ENCODE peak calls at places on chromosomes 7 and 10, in five cellular contexts. A, T, F, P and Q are unnamed samples.

GRCh38 chr7:148303295-148304013 is 287.1 kb upstream of the C7orf33 start:
- DNase-seq in P (peak), T (no peak), F (peak), A (peak), Q (peak)

GRCh38 chr10:1243486-1244182 is 187.4 kb downstream of the WDR37 start:
- DNase-seq in A (no peak), F (no peak), T (no peak), P (no peak), Q (no peak)

GRCh38 chr10:80540644-80541143 is 3.0 kb downstream of the SH2D4B start:
- DNase-seq in P (no peak), T (peak), F (peak), A (no peak), Q (no peak)

GRCh38 chr10:49661291-49661856 is 18.1 kb upstream of the C10orf53 start:
- DNase-seq in F (no peak), P (no peak), T (no peak), A (no peak), Q (no peak)

GRCh38 chr10:96850825-96851224 is 18.7 kb downstream of the LCOR start:
- DNase-seq in P (peak), A (no peak), T (no peak), F (no peak), Q (no peak)

GRCh38 chr7:116706668-116707126 is 34.7 kb downstream of the MET start:
- DNase-seq in F (no peak), P (peak), A (no peak), T (no peak), Q (no peak)

GRCh38 chr10:60914676-60915075 is 29.3 kb downstream of the RHOBTB1 start:
- DNase-seq in T (no peak), P (peak), F (no peak), A (peak), Q (peak)

GRCh38 chr10:87675396-87676376 is 16.0 kb downstream of the PAPSS2 start:
- DNase-seq in F (no peak), P (peak), A (no peak), T (no peak), Q (no peak)

GRCh38 chr10:22244001-22244400 is 26.2 kb upstream of the EBLN1 start:
- DNase-seq in P (no peak), F (no peak), T (no peak), A (no peak), Q (no peak)

GRCh38 chr7:18352339-18353255 is 143.0 kb upstream of the HDAC9 start:
- DNase-seq in F (no peak), T (peak), P (peak), A (no peak), Q (no peak)

GRCh38 chr10:111338035-111338434 is 261.2 kb downstream of the ADRA2A start:
- DNase-seq in T (no peak), P (no peak), A (no peak), F (no peak), Q (no peak)

GRCh38 chr10:74453151-74453550 is 302.1 kb downstream of the ADK start:
- DNase-seq in A (no peak), F (no peak), P (no peak), T (no peak), Q (no peak)

GRCh38 chr10:69496352-69497234 is 45.3 kb downstream of the TSPAN15 start:
- DNase-seq in T (no peak), A (peak), F (peak), P (no peak), Q (no peak)

GRCh38 chr10:117804470-117805011 is 242.2 kb downstream of the RAB11FIP2 start:
- DNase-seq in T (peak), A (no peak), F (peak), P (no peak), Q (no peak)

GRCh38 chr7:97116308-97116707 is 1.2 kb upstream of the SDHAF3 start:
- DNase-seq in F (no peak), A (no peak), P (no peak), T (peak), Q (no peak)

GRCh38 chr10:116030576-116030975 is 242.4 kb downstream of the GFRA1 start:
- DNase-seq in F (no peak), T (no peak), P (no peak), A (no peak), Q (no peak)

GRCh38 chr7:16298221-16298620 is 123.1 kb downstream of the CRPPA start:
- DNase-seq in T (no peak), A (no peak), F (no peak), P (no peak), Q (no peak)

GRCh38 chr7:46569117-46569433 is 648.0 kb upstream of the IGFBP3 start:
- DNase-seq in A (no peak), P (no peak), T (no peak), F (no peak), Q (no peak)

GRCh38 chr7:50610521-50611277 is 45.5 kb upstream of the DDC start:
- DNase-seq in T (no peak), F (no peak), P (peak), A (no peak), Q (no peak)

GRCh38 chr7:40230086-40230485 is 95.3 kb downstream of the SUGCT start:
- DNase-seq in P (peak), A (no peak), F (no peak), T (no peak), Q (no peak)

GRCh38 chr7:150784120-150784736 is 15.9 kb downstream of the TMEM176B start:
- DNase-seq in T (peak), P (no peak), A (no peak), F (peak), Q (no peak)

GRCh38 chr10:35421553-35422178 is 85.4 kb downstream of the CCNY start:
- DNase-seq in T (no peak), A (peak), P (peak), F (no peak), Q (no peak)

GRCh38 chr10:72490951-72491350 is 134.9 kb downstream of the MICU1 start:
- DNase-seq in A (no peak), T (no peak), P (peak), F (no peak), Q (no peak)

GRCh38 chr10:7962592-7962991 is 91.9 kb upstream of the GATA3 start:
- DNase-seq in A (no peak), P (no peak), F (no peak), T (no peak), Q (no peak)

GRCh38 chr10:118307237-118307636 is 34.9 kb downstream of the FAM204A start:
- DNase-seq in A (no peak), F (no peak), P (no peak), T (no peak), Q (no peak)

GRCh38 chr7:156820445-156821063 is 72.4 kb downstream of the LMBR1 start:
- DNase-seq in A (no peak), T (peak), P (no peak), F (no peak), Q (no peak)
- TF ChIP-seq CTCF in A (peak), T (peak), P (peak), F (no peak), Q (no peak)

GRCh38 chr10:129960493-129961273 is 3.4 kb downstream of the EBF3 start:
- DNase-seq in P (peak), F (no peak), A (no peak), T (no peak), Q (no peak)

GRCh38 chr10:129958686-129959543 is 5.2 kb downstream of the EBF3 start:
- DNase-seq in T (no peak), A (peak), F (peak), P (no peak), Q (no peak)

GRCh38 chr10:129958118-129958685 is 5.9 kb downstream of the EBF3 start:
- DNase-seq in P (peak), A (peak), F (peak), T (no peak), Q (no peak)

GRCh38 chr10:129961274-129961839 is 2.7 kb downstream of the EBF3 start:
- DNase-seq in A (no peak), P (peak), F (peak), T (no peak), Q (no peak)

DNA sequence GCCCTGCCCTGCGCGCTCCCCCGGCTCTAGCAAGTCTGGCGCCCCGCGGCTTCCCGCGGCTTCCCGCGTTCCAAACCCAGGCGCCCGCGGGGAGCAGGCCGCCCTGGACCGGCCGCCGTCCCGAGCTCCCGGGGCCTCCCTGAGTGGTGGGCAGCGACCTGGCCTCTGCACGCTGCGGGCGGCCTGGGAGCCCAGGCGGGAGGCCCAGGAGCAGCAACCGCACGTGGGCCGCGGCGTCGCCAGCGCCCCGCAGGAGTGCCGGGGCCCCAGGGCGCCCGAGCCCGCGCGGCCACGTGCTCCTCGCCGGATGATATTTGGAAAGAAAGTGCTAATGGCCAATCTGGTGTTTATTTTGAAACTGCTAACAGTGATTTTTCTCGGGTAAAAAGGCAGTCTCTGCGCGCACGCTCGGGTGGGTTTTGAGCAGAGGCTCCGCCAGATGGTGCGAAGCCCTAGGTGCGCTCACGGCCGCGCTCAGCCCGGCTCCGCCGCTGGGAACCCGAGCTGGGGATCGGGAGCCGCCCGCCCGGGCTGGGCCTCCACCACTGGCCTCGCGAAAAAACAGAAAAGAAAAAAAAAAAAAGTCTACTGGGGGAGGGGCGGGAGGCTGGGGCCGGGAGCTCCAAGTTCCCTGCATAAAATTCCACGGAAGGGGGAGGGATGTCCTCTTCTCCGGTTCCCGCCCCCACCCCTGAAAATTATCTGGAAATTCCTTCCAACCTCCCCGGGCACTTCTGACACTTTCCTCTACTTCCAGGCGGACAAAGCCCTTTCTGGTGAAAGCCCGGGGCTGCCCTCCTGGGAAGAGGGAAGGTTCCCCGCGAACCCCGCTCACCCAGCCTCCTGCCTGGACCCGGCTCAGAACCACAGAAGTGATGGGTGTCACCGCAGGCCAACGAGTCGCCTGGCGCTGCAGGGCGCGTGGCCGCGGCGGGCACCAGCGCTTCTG is 4.3 kb downstream of the EBF3 start:
- DNase-seq in T (no peak), F (peak), A (peak), P (peak), Q (no peak)
- H3K4me3 ChIP-seq in T (no peak), F (no peak), A (peak), P (peak), Q (peak)

DNA sequence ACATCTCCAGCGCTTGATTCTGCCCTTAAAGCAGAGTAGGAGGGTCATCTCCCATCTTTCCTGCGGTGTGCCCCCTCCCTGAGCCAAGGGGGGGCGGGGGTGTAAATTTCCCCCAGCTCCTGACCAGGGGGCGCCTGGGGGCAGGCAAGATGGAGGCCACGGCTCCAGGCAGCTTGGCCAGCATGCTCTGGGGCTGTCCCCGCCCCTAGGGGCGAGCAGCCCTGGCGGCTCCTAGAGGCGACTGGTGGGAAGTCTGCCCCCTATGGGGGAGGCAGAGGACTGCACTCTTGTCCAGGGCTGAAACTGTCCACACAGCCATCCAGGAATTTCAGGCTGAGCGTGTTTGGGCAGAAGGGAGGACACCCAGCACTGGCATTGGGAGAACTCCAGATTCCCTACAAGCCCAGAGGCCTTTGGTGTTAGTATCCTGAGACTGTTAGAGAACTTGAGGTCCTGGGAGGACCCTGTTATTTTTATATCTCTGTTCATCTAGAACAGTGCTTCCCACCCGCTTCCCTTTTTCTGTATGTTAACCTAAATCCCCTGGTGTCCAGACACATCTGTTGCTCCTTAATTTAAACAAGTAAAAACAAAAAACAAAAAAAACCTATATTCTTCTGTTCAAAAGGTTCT is 4.6 kb downstream of the STRA8 start:
- DNase-seq in F (peak), A (no peak), T (peak), P (no peak), Q (no peak)
- TF ChIP-seq CTCF in F (no peak), A (no peak), T (peak), P (peak), Q (no peak)

GRCh38 chr7:26193432-26194206 is 6.9 kb downstream of the HNRNPA2B1 start:
- DNase-seq in A (no peak), T (no peak), P (no peak), F (no peak), Q (no peak)

GRCh38 chr7:26197153-26198115 is 3.1 kb downstream of the HNRNPA2B1 start:
- DNase-seq in F (no peak), T (peak), A (no peak), P (no peak), Q (no peak)

GRCh38 chr7:26195867-26196266 is 4.7 kb downstream of the HNRNPA2B1 start:
- DNase-seq in T (no peak), F (no peak), A (no peak), P (no peak), Q (no peak)

GRCh38 chr7:26196305-26196704 is 4.2 kb downstream of the HNRNPA2B1 start:
- DNase-seq in A (no peak), T (no peak), F (no peak), P (no peak), Q (no peak)

GRCh38 chr7:26195182-26195581 is 5.4 kb downstream of the HNRNPA2B1 start:
- DNase-seq in F (no peak), P (no peak), T (no peak), A (no peak), Q (no peak)
- H3K4me3 ChIP-seq in F (no peak), P (no peak), T (peak), A (no peak), Q (no peak)

GRCh38 chr7:47734287-47734948 is 152.5 kb upstream of the TNS3 start:
- DNase-seq in F (no peak), T (peak), P (no peak), A (no peak), Q (no peak)
- TF ChIP-seq CTCF in F (peak), T (no peak), P (no peak), A (no peak), Q (no peak)

DNA sequence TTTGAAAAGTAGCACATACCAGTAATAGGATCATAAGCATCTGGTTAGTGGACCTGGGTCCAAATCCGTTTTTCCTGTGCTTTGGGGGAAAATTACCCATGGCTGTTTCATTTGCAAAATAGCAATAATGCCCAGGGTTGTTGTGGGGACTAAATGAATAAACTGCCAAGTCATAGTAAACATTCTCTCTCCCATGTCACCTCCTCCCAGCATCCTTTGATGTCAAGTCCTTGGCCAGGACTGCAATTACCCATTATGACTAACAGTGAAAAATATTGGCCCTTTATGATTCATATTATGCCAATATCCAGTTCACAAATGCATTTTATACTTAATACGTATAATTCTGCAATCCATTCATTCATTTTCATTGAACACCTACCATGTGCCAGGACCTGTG is 23.0 kb downstream of the TOMM7 start:
- DNase-seq in F (no peak), T (no peak), A (no peak), P (no peak), Q (no peak)
- H3K4me3 ChIP-seq in F (no peak), T (no peak), A (no peak), P (no peak), Q (no peak)

DNA sequence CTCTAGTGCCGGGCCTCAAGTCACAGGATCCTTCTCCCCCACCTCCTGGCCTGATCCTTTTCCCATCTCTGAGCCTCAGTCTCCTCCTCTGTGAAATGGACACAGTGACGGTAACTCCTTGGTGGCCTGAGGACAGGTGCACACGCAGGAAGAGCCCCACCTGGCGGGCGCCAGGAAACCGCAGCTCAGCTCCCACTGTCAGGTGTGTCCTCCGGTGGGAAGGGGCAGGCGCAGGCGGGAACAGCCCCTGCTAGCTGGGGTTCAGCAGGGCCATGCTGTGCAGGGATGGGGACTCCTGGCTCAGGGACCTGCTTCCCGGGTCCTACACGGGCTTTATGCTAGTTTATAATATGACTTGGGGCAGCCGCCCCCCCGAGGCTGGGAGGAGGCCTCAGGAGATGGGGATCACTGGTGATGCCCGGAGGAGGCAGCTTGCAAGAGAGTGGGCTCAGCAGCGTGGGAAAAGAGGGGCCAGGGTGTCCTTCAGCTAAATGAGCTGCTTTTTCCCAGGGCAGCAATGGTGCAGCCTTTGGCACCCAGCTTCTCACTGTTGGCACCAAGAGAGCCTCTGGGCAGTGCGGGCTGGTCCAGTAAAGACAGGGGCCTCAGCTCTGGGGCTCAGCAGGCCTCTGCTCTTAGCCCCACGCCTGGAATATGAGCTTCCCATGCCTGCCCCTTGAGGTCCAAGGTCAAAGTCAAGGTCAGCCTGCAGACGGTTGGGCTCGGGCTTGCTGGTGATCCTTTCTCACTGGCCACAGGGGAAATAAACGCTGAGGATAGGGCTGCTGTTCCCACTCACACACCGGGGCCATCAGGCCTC is 68.0 kb upstream of the FAM20C start:
- DNase-seq in T (no peak), F (peak), A (peak), P (no peak), Q (no peak)
- TF ChIP-seq CTCF in T (peak), F (no peak), A (no peak), P (no peak), Q (no peak)